ENCODE peak calls at places on chromosomes 7 and 10, in ten cellular contexts. D, J, T, E, C, H, O, Y, X and W are unnamed samples.

GRCh38 chr10:132446195-132446581 is 49.2 kb downstream of the PWWP2B start:
- DNase-seq in D (no peak), E (no peak), J (no peak), Y (no peak), C (no peak), O (no peak), T (no peak), H (no peak), X (no peak), W (no peak)

GRCh38 chr7:106542550-106543220 is 118.3 kb downstream of the CCDC71L start:
- DNase-seq in J (peak; percentile 63), C (no peak), X (peak; percentile 10), T (peak; percentile 90), Y (peak; percentile 60), O (peak; percentile 97), D (peak; percentile 51), E (peak; percentile 80), H (peak; percentile 81), W (peak; percentile 18)

GRCh38 chr10:7501157-7501556 is 90.3 kb upstream of the SFMBT2 start:
- DNase-seq in D (no peak), H (no peak), C (no peak), X (no peak), O (no peak), T (no peak), Y (no peak), J (no peak), E (no peak), W (no peak)

GRCh38 chr10:21208666-21209316 is 311.7 kb upstream of the NEBL start:
- DNase-seq in J (no peak), T (no peak), O (no peak), H (no peak), D (no peak), C (no peak), X (no peak), E (no peak), Y (no peak), W (no peak)

GRCh38 chr7:86904949-86905834 is 154.3 kb downstream of the ELAPOR2 start:
- DNase-seq in X (no peak), T (peak; percentile 24), E (peak; percentile 16), H (peak; percentile 26), O (peak; percentile 42), D (peak; percentile 13), C (no peak), Y (no peak), J (no peak), W (peak; percentile 29)

GRCh38 chr10:3873728-3874461 is 88.9 kb upstream of the KLF6 start:
- DNase-seq in X (no peak), J (no peak), Y (no peak), O (peak; percentile 81), C (no peak), E (no peak), H (peak; percentile 72), T (peak; percentile 83), D (peak; percentile 89), W (no peak)

GRCh38 chr10:104308439-104308903 is 29.8 kb downstream of the ITPRIP start:
- DNase-seq in T (no peak), J (no peak), D (no peak), E (no peak), O (no peak), Y (no peak), X (no peak), H (no peak), C (no peak), W (no peak)

GRCh38 chr10:114304566-114305421 is 65.7 kb downstream of the VWA2 start:
- DNase-seq in J (no peak), H (no peak), O (no peak), Y (peak; percentile 59), T (no peak), E (no peak), D (peak; percentile 86), X (peak; percentile 59), C (peak; percentile 53), W (peak; percentile 53)

GRCh38 chr10:118958984-118959916 is 70.3 kb upstream of the NANOS1 start:
- DNase-seq in H (peak; percentile 76), Y (peak; percentile 75), T (peak; percentile 40), O (peak; percentile 84), E (peak; percentile 72), C (peak; percentile 53), X (no peak), D (no peak), J (peak; percentile 93), W (no peak)

GRCh38 chr10:105586451-105587098 is 945.5 kb downstream of the SORCS3 start:
- DNase-seq in X (no peak), H (peak; percentile 55), O (no peak), C (no peak), D (no peak), E (no peak), Y (no peak), J (no peak), T (peak; percentile 1), W (no peak)

GRCh38 chr7:97770845-97771244 is 39.0 kb downstream of the TAC1 start:
- DNase-seq in J (no peak), X (no peak), T (no peak), O (no peak), H (no peak), Y (no peak), C (no peak), D (no peak), E (no peak), W (no peak)

GRCh38 chr10:128295003-128295402 is 168.8 kb upstream of the MKI67 start:
- DNase-seq in H (no peak), J (no peak), E (no peak), X (no peak), D (no peak), C (no peak), T (no peak), Y (no peak), O (no peak), W (no peak)
- TF ChIP-seq CTCF in H (no peak), J (no peak), E (no peak), X (peak; percentile 36), D (peak; percentile 55), C (no peak), T (no peak), Y (no peak), O (no peak), W (no peak)

GRCh38 chr7:132723506-132724081 is 147.3 kb upstream of the PLXNA4 start:
- DNase-seq in C (no peak), T (no peak), D (no peak), J (no peak), X (no peak), E (no peak), H (no peak), Y (no peak), O (no peak), W (no peak)
- TF ChIP-seq CTCF in C (no peak), T (no peak), D (no peak), J (no peak), X (no peak), E (no peak), H (no peak), Y (no peak), O (no peak), W (no peak)

GRCh38 chr7:125675169-125675568 is 745.5 kb upstream of the POT1 start:
- DNase-seq in T (no peak), Y (no peak), O (no peak), X (no peak), J (no peak), H (no peak), E (no peak), D (no peak), C (no peak), W (no peak)

GRCh38 chr7:125675628-125676027 is 746.0 kb upstream of the POT1 start:
- DNase-seq in T (no peak), Y (no peak), H (no peak), J (no peak), D (no peak), C (no peak), O (no peak), X (no peak), E (no peak), W (no peak)

GRCh38 chr7:125668321-125668993 is 738.8 kb upstream of the POT1 start:
- DNase-seq in X (no peak), E (no peak), D (no peak), C (no peak), H (no peak), Y (no peak), T (no peak), J (no peak), O (no peak), W (no peak)

GRCh38 chr7:125670926-125671572 is 741.4 kb upstream of the POT1 start:
- DNase-seq in H (peak; percentile 26), E (no peak), J (peak; percentile 3), C (no peak), Y (no peak), O (peak; percentile 46), D (peak; percentile 1), X (no peak), T (peak; percentile 50), W (no peak)
- TF ChIP-seq CTCF in H (peak; percentile 41), E (no peak), J (peak; percentile 70), C (peak; percentile 58), Y (no peak), O (peak; percentile 52), D (peak; percentile 83), X (peak; percentile 78), T (peak; percentile 67), W (peak; percentile 88)

DNA sequence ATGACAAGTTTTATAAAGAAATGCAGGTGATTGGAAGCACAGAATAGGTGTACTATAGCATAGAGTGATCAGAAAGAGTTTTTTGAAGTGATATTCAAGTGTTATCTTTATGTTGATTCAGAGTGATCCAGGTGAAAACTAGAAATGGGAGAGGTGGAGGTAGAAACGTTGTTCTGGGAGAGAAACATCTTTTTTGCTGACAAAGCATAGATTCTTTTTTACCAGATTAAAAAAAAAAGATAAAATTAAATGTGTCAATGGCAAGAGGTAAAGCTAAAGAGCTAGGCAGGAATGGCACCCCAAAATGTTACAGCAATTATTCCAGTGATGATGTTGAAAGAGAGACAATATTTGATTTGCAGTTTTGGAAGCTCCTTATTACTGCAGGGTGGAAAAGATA is 12.6 kb upstream of the VSTM2A start:
- DNase-seq in D (no peak), C (no peak), Y (no peak), X (no peak), T (no peak), O (no peak), J (no peak), E (no peak), H (no peak), W (no peak)
- TF ChIP-seq CTCF in D (no peak), C (no peak), Y (no peak), X (no peak), T (no peak), O (no peak), J (no peak), E (no peak), H (no peak), W (no peak)